ENCODE peak calls at places on chromosomes 13 and 19, in four cellular contexts. W is SK-N-SH, E is A549, B is GM12878. X is an unnamed sample.

GRCh38 chr19:4443188-4443587 is 14.4 kb downstream of the UBXN6 start:
- DNase-seq in W (no peak), E (no peak), B (no peak), X (no peak)

GRCh38 chr19:39671739-39672363 is 16.1 kb downstream of the LGALS16 start:
- DNase-seq in W (peak; percentile 34), E (peak; percentile 69), B (no peak), X (peak; percentile 43)

GRCh38 chr19:8307400-8307964 is 676 bp downstream of the CD320 start:
- DNase-seq in B (no peak), E (no peak), W (peak; percentile 67), X (no peak)

GRCh38 chr13:40064723-40065122 is 409.3 kb downstream of the COG6 start:
- DNase-seq in E (peak; percentile 5), B (no peak), W (no peak), X (peak; percentile 1)

GRCh38 chr19:41739361-41739760 is 16.0 kb upstream of the CEACAM6 start:
- DNase-seq in E (no peak), B (no peak), W (no peak), X (no peak)

GRCh38 chr19:40416918-40417713 is 3.9 kb upstream of the PRX start:
- DNase-seq in E (no peak), B (no peak), W (no peak), X (peak; percentile 35)

GRCh38 chr19:35206379-35206778 is 22.2 kb downstream of the FAM187B start:
- DNase-seq in E (no peak), W (no peak), B (peak; percentile 52), X (no peak)

GRCh38 chr19:435707-436412 is 25.0 kb downstream of the SHC2 start:
- DNase-seq in W (no peak), B (no peak), E (no peak), X (no peak)

GRCh38 chr19:15170345-15170744 is 30.4 kb downstream of the NOTCH3 start:
- DNase-seq in W (no peak), E (no peak), B (no peak), X (no peak)

GRCh38 chr19:48639483-48640375 is 2.5 kb upstream of the DBP start:
- DNase-seq in E (no peak), W (no peak), B (no peak), X (no peak)

GRCh38 chr13:30790592-30790991 is 55.2 kb downstream of the ALOX5AP start:
- DNase-seq in E (no peak), W (no peak), B (no peak), X (no peak)

GRCh38 chr13:94987869-94988268 is 275.5 kb upstream of the SOX21 start:
- DNase-seq in E (no peak), W (no peak), B (no peak), X (no peak)

GRCh38 chr19:19782783-19783182 is 38.8 kb downstream of the ZNF506 start:
- DNase-seq in B (no peak), W (no peak), E (no peak), X (no peak)

GRCh38 chr13:30985637-30986205 is 53.3 kb downstream of the TEX26 start:
- DNase-seq in E (no peak), W (no peak), B (no peak), X (peak; percentile 79)

GRCh38 chr13:50467156-50467814 is 376.2 kb downstream of the DLEU7 start:
- DNase-seq in E (no peak), B (no peak), W (no peak), X (no peak)

GRCh38 chr13:22505489-22505888 is 675.3 kb upstream of the SGCG start:
- DNase-seq in E (no peak), W (no peak), B (no peak), X (no peak)

GRCh38 chr13:45391926-45392325 is 26.2 kb downstream of the SLC25A30 start:
- DNase-seq in E (no peak), W (no peak), B (no peak), X (no peak)

GRCh38 chr13:107806726-107807125 is 408.6 kb downstream of the LIG4 start:
- DNase-seq in E (no peak), B (no peak), W (no peak), X (no peak)

GRCh38 chr19:1437609-1438008 is 587 bp upstream of the RPS15 start:
- DNase-seq in E (no peak), W (no peak), B (no peak), X (no peak)

GRCh38 chr19:56145698-56146097 is 4.6 kb downstream of the ZNF444 start:
- DNase-seq in B (no peak), W (no peak), E (no peak), X (no peak)

GRCh38 chr19:13995017-13995728 is 10.9 kb downstream of the RFX1 start:
- DNase-seq in W (no peak), E (no peak), B (no peak), X (peak; percentile 43)
- TF ChIP-seq SMC3 in W (no peak), E (no peak), B (no peak), X (no peak)

DNA sequence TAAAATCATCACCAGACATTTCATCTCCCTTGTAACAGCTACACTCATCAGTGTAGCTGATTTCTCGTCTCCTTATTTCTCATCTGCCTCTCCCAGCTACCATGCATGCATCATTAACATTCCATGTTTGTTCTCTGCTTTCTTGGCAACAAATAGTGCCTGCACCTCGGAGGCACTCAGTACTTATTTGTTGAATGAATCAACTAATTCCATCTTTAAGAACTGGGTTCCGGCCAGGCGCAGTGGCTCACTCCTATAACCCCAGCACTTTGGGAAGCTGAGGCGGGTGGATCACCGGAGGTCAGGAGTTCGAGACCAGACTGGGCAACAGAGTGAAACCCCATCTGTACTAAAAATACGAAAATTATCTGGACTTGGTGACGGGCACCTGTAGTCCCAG is 63.9 kb upstream of the GTF3A start:
- DNase-seq in E (no peak), B (no peak), W (no peak), X (peak; percentile 10)
- TF ChIP-seq RFX5 in E (no peak), B (no peak), W (no peak), X (no peak)

GRCh38 chr19:53945998-53946397 is 16.7 kb upstream of the CACNG8 start:
- DNase-seq in E (no peak), B (no peak), W (no peak), X (no peak)

GRCh38 chr19:53947624-53948023 is 15.1 kb upstream of the CACNG8 start:
- DNase-seq in B (no peak), W (peak; percentile 65), E (peak; percentile 67), X (no peak)

GRCh38 chr19:53951947-53952346 is 10.8 kb upstream of the CACNG8 start:
- DNase-seq in W (no peak), E (no peak), B (no peak), X (no peak)

GRCh38 chr19:53953383-53953782 is 9.4 kb upstream of the CACNG8 start:
- DNase-seq in W (no peak), E (no peak), B (no peak), X (no peak)

GRCh38 chr19:53951436-53951835 is 11.3 kb upstream of the CACNG8 start:
- DNase-seq in E (no peak), B (no peak), W (no peak), X (no peak)
- H3K4me2 ChIP-seq in E (no peak overlapping the region), B (no peak overlapping the region), W (no peak overlapping the region), X (no peak overlapping the region)

GRCh38 chr19:12946092-12946845 is 607 bp downstream of the RAD23A start:
- DNase-seq in E (no peak), B (no peak), W (peak; percentile 85), X (peak; percentile 80)
- TF ChIP-seq SMC3 in E (no peak), B (no peak), W (no peak), X (no peak)

DNA sequence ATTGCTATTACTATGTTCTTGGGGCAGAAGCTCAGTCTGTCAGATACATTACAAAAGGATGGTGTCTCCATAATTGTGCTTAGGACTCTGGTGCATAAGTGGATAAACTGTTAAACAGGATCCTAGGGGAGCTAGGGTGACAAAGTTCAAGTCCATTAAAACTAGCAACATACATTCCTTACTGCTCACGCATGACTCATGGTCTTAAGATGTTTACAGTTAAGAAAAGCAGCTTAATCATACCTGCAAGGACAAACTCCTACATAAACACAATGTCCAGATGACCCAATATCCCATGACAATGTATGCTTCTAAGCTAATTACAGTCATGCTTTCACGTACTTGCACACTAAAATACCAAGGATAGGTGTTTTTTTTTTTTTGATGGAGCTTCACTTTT is 3.5 kb upstream of the ZNF701 start:
- DNase-seq in E (no peak), B (no peak), W (no peak), X (peak; percentile 84)
- TF ChIP-seq RFX5 in E (no peak), B (no peak), W (no peak), X (no peak)